ENCODE peak calls at places on chromosomes 12 and 14, in six cellular contexts. P is HCT116, Q is GM12878, F is HepG2, O is H1, C is K562. U is an unnamed sample.

GRCh38 chr12:132735496-132735895 is 24.9 kb downstream of the PGAM5 start:
- DNase-seq in P (no peak), Q (no peak), F (no peak), O (no peak), C (no peak), U (no peak)

GRCh38 chr12:124191024-124191359 is 103.9 kb upstream of the RFLNA start:
- DNase-seq in P (peak), Q (no peak), F (no peak), O (no peak), C (peak), U (peak)

GRCh38 chr12:116661341-116661740 is 76.5 kb downstream of the SPRING1 start:
- DNase-seq in P (no peak), Q (no peak), F (no peak), O (no peak), C (no peak), U (no peak)

GRCh38 chr12:18932715-18933114 is 194.8 kb downstream of the CAPZA3 start:
- DNase-seq in P (no peak), Q (no peak), F (no peak), O (no peak), C (no peak), U (no peak)

GRCh38 chr12:89504560-89505346 is 19.8 kb downstream of the GALNT4 start:
- DNase-seq in P (no peak), Q (no peak), F (no peak), O (no peak), C (no peak), U (no peak)

GRCh38 chr14:35331605-35332516 is 39.7 kb downstream of the PSMA6 start:
- DNase-seq in P (peak), Q (no peak), F (peak), O (no peak), C (peak), U (no peak)

GRCh38 chr14:36069535-36069900 is 107.0 kb downstream of the PTCSC3 start:
- DNase-seq in P (peak), Q (no peak), F (peak), O (peak), C (peak), U (peak)

GRCh38 chr12:124906606-124907261 is 7.7 kb downstream of the UBC start:
- DNase-seq in P (peak), Q (peak), F (peak), O (no peak), C (peak), U (peak)

GRCh38 chr12:102955926-102956737 is 1.3 kb upstream of the ASCL1 start:
- DNase-seq in P (no peak), Q (no peak), F (no peak), O (no peak), C (no peak), U (no peak)

GRCh38 chr14:90272523-90272922 is 16.2 kb downstream of the PSMC1 start:
- DNase-seq in P (no peak), Q (no peak), F (no peak), O (no peak), C (no peak), U (no peak)

GRCh38 chr12:102702447-102703114 is 214.5 kb downstream of the PAH start:
- DNase-seq in P (peak), Q (no peak), F (peak), O (no peak), C (peak), U (peak)

GRCh38 chr14:22472935-22473854 is 115.8 kb downstream of the DAD1 start:
- DNase-seq in P (peak), Q (no peak), F (peak), O (no peak), C (peak), U (peak)

GRCh38 chr12:125983094-125983783 is 918.0 kb downstream of the AACS start:
- DNase-seq in P (no peak), Q (no peak), F (peak), O (peak), C (peak), U (peak)

GRCh38 chr14:32711103-32711680 is 227.5 kb upstream of the NPAS3 start:
- DNase-seq in P (peak), Q (no peak), F (peak), O (no peak), C (peak), U (peak)

GRCh38 chr12:130754234-130755001 is 38.3 kb upstream of the RIMBP2 start:
- DNase-seq in P (no peak), Q (no peak), F (no peak), O (no peak), C (no peak), U (no peak)

GRCh38 chr14:23299558-23299957 is 3.1 kb downstream of the PPP1R3E start:
- DNase-seq in P (no peak), Q (no peak), F (peak), O (no peak), C (no peak), U (no peak)

GRCh38 chr12:111448831-111449790 is 43.4 kb downstream of the SH2B3 start:
- DNase-seq in P (no peak), Q (no peak), F (no peak), O (no peak), C (no peak), U (no peak)

GRCh38 chr14:52325126-52325525 is 11.0 kb downstream of the PTGER2 start:
- DNase-seq in P (no peak), Q (peak), F (no peak), O (no peak), C (no peak), U (no peak)

GRCh38 chr14:74663884-74664283 is 49.0 kb downstream of the AREL1 start:
- DNase-seq in P (no peak), Q (no peak), F (no peak), O (no peak), C (no peak), U (no peak)

GRCh38 chr12:69738351-69739286 is at the start of gene RAB3IP:
- DNase-seq in P (peak), Q (peak), F (peak), O (peak), C (peak), U (peak)

GRCh38 chr14:34324363-34324795 is 137.7 kb downstream of the SPTSSA start:
- DNase-seq in P (peak), Q (no peak), F (peak), O (no peak), C (peak), U (peak)

GRCh38 chr14:68476212-68476964 is 316.5 kb downstream of the ZFP36L1 start:
- DNase-seq in P (no peak), Q (peak), F (peak), O (no peak), C (no peak), U (no peak)

GRCh38 chr12:103241184-103241583 is 254.6 kb downstream of the C12orf42 start:
- DNase-seq in P (no peak), Q (no peak), F (no peak), O (no peak), C (no peak), U (no peak)

GRCh38 chr12:91893476-91893875 is 252.2 kb downstream of the BTG1 start:
- DNase-seq in P (no peak), Q (no peak), F (no peak), O (no peak), C (no peak), U (no peak)

GRCh38 chr12:40691913-40692616 is at the start of gene CNTN1:
- DNase-seq in P (peak), Q (no peak), F (no peak), O (peak), C (no peak), U (peak)

GRCh38 chr12:16358896-16359295 is 11.5 kb downstream of the MGST1 start:
- DNase-seq in P (no peak), Q (no peak), F (no peak), O (no peak), C (no peak), U (no peak)

GRCh38 chr12:89075890-89076591 is 276.3 kb downstream of the DUSP6 start:
- DNase-seq in P (no peak), Q (no peak), F (no peak), O (no peak), C (no peak), U (no peak)

GRCh38 chr12:85949253-85949652 is 75.2 kb downstream of the NTS start:
- DNase-seq in P (no peak), Q (no peak), F (no peak), O (peak), C (no peak), U (peak)

DNA sequence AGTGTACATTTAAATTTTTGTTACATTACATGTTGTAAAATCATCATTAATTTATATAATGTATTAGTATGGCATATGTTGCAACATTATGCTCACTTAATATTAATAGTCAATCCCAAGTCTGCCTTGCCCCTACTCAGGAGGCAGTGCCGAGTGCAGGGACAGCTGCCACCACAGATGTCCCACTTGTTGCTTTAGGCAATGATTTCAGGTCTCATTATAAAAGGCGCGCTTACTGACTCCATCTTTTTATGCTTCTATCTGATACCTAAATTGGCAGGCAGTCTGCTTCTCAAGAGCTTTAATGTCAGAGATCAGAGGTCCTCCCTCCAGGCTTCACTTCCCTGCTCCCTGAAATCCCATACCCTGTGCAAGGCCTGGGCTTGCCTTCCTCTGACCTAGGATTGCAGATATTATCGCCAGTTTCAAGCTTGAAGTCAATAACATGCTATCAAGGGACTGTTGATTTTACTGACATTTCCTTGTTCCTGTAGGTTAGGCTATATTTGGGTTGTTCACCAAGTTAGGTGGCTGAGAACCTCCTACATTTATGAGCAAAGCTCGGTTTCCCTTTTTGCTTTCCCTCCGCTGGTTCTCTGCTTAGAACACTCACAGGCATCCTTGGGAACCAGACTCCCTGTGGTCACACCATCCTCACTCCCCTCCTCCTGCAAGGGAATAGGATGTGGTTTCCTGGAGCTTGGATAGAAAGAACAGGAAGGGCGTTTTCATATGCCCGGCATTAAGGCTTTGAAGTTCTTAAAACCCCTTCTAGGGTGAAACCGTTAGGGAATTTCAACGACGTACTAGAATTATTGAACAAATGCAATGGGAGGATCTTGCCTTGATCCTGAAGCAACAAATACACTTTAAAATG is 208.4 kb upstream of the FKBP4 start:
- DNase-seq in P (no peak), Q (no peak), F (no peak), O (no peak), C (no peak), U (peak)
- TF ChIP-seq ZNF274 in P (no peak), Q (no peak), F (no peak), O (no peak), C (no peak), U (no peak)

GRCh38 chr14:63713058-63713457 is 14.8 kb downstream of the SGPP1 start:
- DNase-seq in P (no peak), Q (no peak), F (no peak), O (no peak), C (no peak), U (no peak)

GRCh38 chr14:63713765-63714164 is 14.1 kb downstream of the SGPP1 start:
- DNase-seq in P (peak), Q (no peak), F (no peak), O (no peak), C (no peak), U (no peak)

GRCh38 chr14:63712123-63712522 is 15.7 kb downstream of the SGPP1 start:
- DNase-seq in P (no peak), Q (no peak), F (no peak), O (no peak), C (no peak), U (no peak)

GRCh38 chr14:63717704-63718103 is 10.2 kb downstream of the SGPP1 start:
- DNase-seq in P (peak), Q (no peak), F (no peak), O (no peak), C (no peak), U (no peak)
- TF ChIP-seq ZNF274 in P (no peak), Q (no peak), F (no peak), O (no peak), C (no peak), U (no peak)

DNA sequence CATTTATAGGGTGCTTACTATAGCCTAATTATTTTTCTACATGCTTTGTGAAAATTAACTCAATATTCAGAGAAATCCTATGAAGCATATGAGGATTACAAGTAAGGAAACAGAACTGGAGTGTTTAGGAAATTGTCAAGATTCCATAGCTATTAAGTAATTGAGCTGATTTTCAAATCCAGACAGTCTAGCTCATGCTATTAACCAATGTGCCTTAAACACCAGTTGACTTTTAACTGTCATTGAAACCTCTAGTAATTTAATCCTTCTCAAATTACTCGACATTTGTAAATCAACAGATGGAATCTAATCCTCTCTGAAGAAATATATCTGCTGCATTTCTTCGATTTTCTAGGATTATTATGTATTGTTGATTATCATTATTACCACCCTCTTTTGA is 488.9 kb downstream of the MDGA2 start:
- DNase-seq in P (no peak), Q (no peak), F (no peak), O (no peak), C (no peak), U (no peak)
- TF ChIP-seq ZNF274 in P (no peak), Q (no peak), F (no peak), O (no peak), C (no peak), U (no peak)

GRCh38 chr14:95741051-95741490 is 27.1 kb upstream of the TCL1A start:
- DNase-seq in P (peak), Q (no peak), F (no peak), O (no peak), C (no peak), U (no peak)
- TF ChIP-seq ZNF274 in P (no peak), Q (no peak), F (no peak), O (no peak), C (no peak), U (no peak)

DNA sequence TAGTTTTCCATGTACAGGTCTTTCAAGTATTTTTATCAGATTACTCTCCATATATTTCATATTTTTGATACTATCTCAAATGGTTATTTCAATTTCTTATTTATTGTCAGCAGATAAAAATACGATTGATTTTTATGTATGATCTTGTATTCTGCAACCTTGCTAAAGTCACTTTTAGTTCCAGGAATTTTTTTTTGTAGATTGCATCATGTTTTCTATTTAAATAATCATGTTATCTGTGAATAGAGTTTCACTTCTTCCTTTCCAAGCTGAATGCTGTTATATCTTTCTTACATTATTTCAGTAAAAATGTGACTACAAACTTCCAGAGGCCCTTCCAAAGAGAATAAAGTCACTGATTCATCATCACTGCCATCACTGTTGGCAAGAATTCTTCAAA is 104.8 kb upstream of the RAP1B start:
- DNase-seq in P (no peak), Q (no peak), F (no peak), O (no peak), C (no peak), U (no peak)
- TF ChIP-seq ZNF274 in P (no peak), Q (no peak), F (no peak), O (no peak), C (no peak), U (no peak)

GRCh38 chr14:77903233-77903632 is 103.3 kb downstream of the ADCK1 start:
- DNase-seq in P (no peak), Q (no peak), F (no peak), O (no peak), C (no peak), U (no peak)
- TF ChIP-seq ZNF274 in P (no peak), Q (no peak), F (no peak), O (no peak), C (no peak), U (no peak)